ENCODE peak calls at places on chromosome 19, in six cellular contexts. U, R, F, J, T and E are unnamed samples.

GRCh38 chr19:3712663-3713531 is 4.7 kb downstream of the TJP3 start:
- DNase-seq in R (no peak), U (no peak), F (no peak), T (peak; percentile 4), J (peak; percentile 77), E (no peak)

GRCh38 chr19:45492627-45493470 is 4.0 kb downstream of the RTN2 start:
- DNase-seq in J (peak; percentile 71), U (peak; percentile 69), T (peak; percentile 97), R (no peak), F (peak; percentile 43), E (no peak)

GRCh38 chr19:16899566-16900075 is 10.8 kb downstream of the F2RL3 start:
- DNase-seq in J (no peak), R (peak; percentile 90), F (no peak), T (peak; percentile 88), U (no peak), E (no peak)

GRCh38 chr19:33510728-33511255 is 10.8 kb downstream of the PEPD start:
- DNase-seq in J (no peak), U (no peak), R (no peak), F (no peak), T (peak; percentile 77), E (no peak)

GRCh38 chr19:23531231-23531790 is 136.0 kb upstream of the ZNF91 start:
- DNase-seq in R (no peak), F (no peak), J (no peak), T (no peak), U (no peak), E (no peak)

GRCh38 chr19:12126707-12127106 is 13.4 kb downstream of the ZNF20 start:
- DNase-seq in J (no peak), U (no peak), R (no peak), F (no peak), T (peak; percentile 59), E (no peak)

GRCh38 chr19:38076337-38076736 is 147.7 kb downstream of the DPF1 start:
- DNase-seq in R (no peak), F (no peak), U (no peak), T (no peak), J (no peak), E (no peak)

GRCh38 chr19:49364083-49364687 is 508 bp downstream of the DKKL1 start:
- DNase-seq in R (no peak), T (peak; percentile 53), F (no peak), U (peak; percentile 38), J (no peak), E (no peak)

GRCh38 chr19:40614595-40615411 is 13.6 kb downstream of the LTBP4 start:
- DNase-seq in F (peak; percentile 77), U (peak; percentile 93), T (peak; percentile 96), R (peak; percentile 94), J (peak; percentile 95), E (peak; percentile 73)